ENCODE peak calls at places on chromosomes 16 and 17, in ten cellular contexts. One of them, this sample, is unnamed.
A peak's percentile ranks its signal among the peaks of the same experiment; 100 is the strongest.

GRCh38 chr16:52852978-52853377 is 199.7 kb downstream of the CHD9NB start:
- DNase-seq in right atrium auricular region: no peak
- DNase-seq in H7: no peak
- DNase-seq in pancreas: no peak
- DNase-seq in brain microvascular endothelial cell: no peak
- DNase-seq in ascending aorta: no peak
- DNase-seq in WERI-Rb-1: no peak
- DNase-seq in tibial nerve: no peak
- DNase-seq in stomach: no peak
- DNase-seq in small intestine: no peak
- DNase-seq in this sample: no peak

GRCh38 chr17:40450175-40450574 is 6.9 kb downstream of the IGFBP4 start:
- DNase-seq in right atrium auricular region: no peak
- DNase-seq in H7: peak; percentile 80
- DNase-seq in pancreas: peak; percentile 46
- DNase-seq in brain microvascular endothelial cell: no peak
- DNase-seq in ascending aorta: no peak
- DNase-seq in WERI-Rb-1: peak; percentile 76
- DNase-seq in tibial nerve: no peak
- DNase-seq in stomach: peak; percentile 64
- DNase-seq in small intestine: peak; percentile 54
- DNase-seq in this sample: no peak

GRCh38 chr17:68511671-68512246 is 471 bp upstream of the PRKAR1A start:
- DNase-seq in right atrium auricular region: peak; percentile 82
- DNase-seq in H7: peak; percentile 87
- DNase-seq in pancreas: peak; percentile 67
- DNase-seq in brain microvascular endothelial cell: peak; percentile 46
- DNase-seq in ascending aorta: peak; percentile 47
- DNase-seq in WERI-Rb-1: peak; percentile 97
- DNase-seq in tibial nerve: peak; percentile 58
- DNase-seq in stomach: peak; percentile 69
- DNase-seq in small intestine: no peak
- DNase-seq in this sample: peak; percentile 15

GRCh38 chr17:2894782-2895181 is 98.5 kb downstream of the RAP1GAP2 start:
- DNase-seq in right atrium auricular region: no peak
- DNase-seq in H7: peak; percentile 60
- DNase-seq in pancreas: peak; percentile 83
- DNase-seq in brain microvascular endothelial cell: no peak
- DNase-seq in ascending aorta: no peak
- DNase-seq in WERI-Rb-1: no peak
- DNase-seq in tibial nerve: no peak
- DNase-seq in stomach: peak; percentile 85
- DNase-seq in small intestine: peak; percentile 62
- DNase-seq in this sample: no peak

GRCh38 chr17:77140166-77140877 is 447 bp upstream of the SEC14L1 start:
- DNase-seq in right atrium auricular region: peak; percentile 99
- DNase-seq in H7: peak; percentile 99
- DNase-seq in pancreas: peak; percentile 99
- DNase-seq in brain microvascular endothelial cell: peak; percentile 97
- DNase-seq in ascending aorta: peak; percentile 95
- DNase-seq in WERI-Rb-1: peak; percentile 100
- DNase-seq in tibial nerve: peak; percentile 99
- DNase-seq in stomach: peak; percentile 100
- DNase-seq in small intestine: peak; percentile 98
- DNase-seq in this sample: peak; percentile 79

GRCh38 chr17:46059457-46059856 is 60.4 kb downstream of the STH start:
- DNase-seq in right atrium auricular region: no peak
- DNase-seq in H7: no peak
- DNase-seq in pancreas: no peak
- DNase-seq in brain microvascular endothelial cell: no peak
- DNase-seq in ascending aorta: no peak
- DNase-seq in WERI-Rb-1: no peak
- DNase-seq in tibial nerve: no peak
- DNase-seq in stomach: no peak
- DNase-seq in small intestine: no peak
- DNase-seq in this sample: no peak

GRCh38 chr17:14922421-14922820 is 342.7 kb downstream of the PMP22 start:
- DNase-seq in right atrium auricular region: no peak
- DNase-seq in H7: no peak
- DNase-seq in pancreas: peak; percentile 68
- DNase-seq in brain microvascular endothelial cell: no peak
- DNase-seq in ascending aorta: no peak
- DNase-seq in WERI-Rb-1: no peak
- DNase-seq in tibial nerve: no peak
- DNase-seq in stomach: no peak
- DNase-seq in small intestine: no peak
- DNase-seq in this sample: no peak

GRCh38 chr17:41684050-41684449 is 4.6 kb upstream of the EIF1 start:
- DNase-seq in right atrium auricular region: no peak
- DNase-seq in H7: no peak
- DNase-seq in pancreas: no peak
- DNase-seq in brain microvascular endothelial cell: no peak
- DNase-seq in ascending aorta: no peak
- DNase-seq in WERI-Rb-1: no peak
- DNase-seq in tibial nerve: no peak
- DNase-seq in stomach: no peak
- DNase-seq in small intestine: no peak
- DNase-seq in this sample: no peak

GRCh38 chr17:66967867-66968543 is 3.5 kb downstream of the CACNG4 start:
- DNase-seq in right atrium auricular region: no peak
- DNase-seq in H7: no peak
- DNase-seq in pancreas: no peak
- DNase-seq in brain microvascular endothelial cell: no peak
- DNase-seq in ascending aorta: no peak
- DNase-seq in WERI-Rb-1: no peak
- DNase-seq in tibial nerve: no peak
- DNase-seq in stomach: no peak
- DNase-seq in small intestine: no peak
- DNase-seq in this sample: no peak

GRCh38 chr16:84362410-84362809 is 5.9 kb upstream of the ATP2C2 start:
- DNase-seq in right atrium auricular region: no peak
- DNase-seq in H7: peak; percentile 53
- DNase-seq in pancreas: no peak
- DNase-seq in brain microvascular endothelial cell: no peak
- DNase-seq in ascending aorta: no peak
- DNase-seq in WERI-Rb-1: no peak
- DNase-seq in tibial nerve: no peak
- DNase-seq in stomach: no peak
- DNase-seq in small intestine: peak; percentile 41
- DNase-seq in this sample: no peak

GRCh38 chr17:32684087-32684828 is 192.7 kb downstream of the MYO1D start:
- DNase-seq in right atrium auricular region: no peak
- DNase-seq in H7: no peak
- DNase-seq in pancreas: no peak
- DNase-seq in brain microvascular endothelial cell: no peak
- DNase-seq in ascending aorta: no peak
- DNase-seq in WERI-Rb-1: no peak
- DNase-seq in tibial nerve: no peak
- DNase-seq in stomach: no peak
- DNase-seq in small intestine: no peak
- DNase-seq in this sample: no peak

GRCh38 chr16:56807011-56807675 is 57.9 kb upstream of the SLC12A3 start:
- DNase-seq in right atrium auricular region: no peak
- DNase-seq in H7: no peak
- DNase-seq in pancreas: no peak
- DNase-seq in brain microvascular endothelial cell: no peak
- DNase-seq in ascending aorta: no peak
- DNase-seq in WERI-Rb-1: no peak
- DNase-seq in tibial nerve: no peak
- DNase-seq in stomach: no peak
- DNase-seq in small intestine: no peak
- DNase-seq in this sample: peak; percentile 26

GRCh38 chr16:11534262-11534661 is 52.5 kb downstream of the LITAF start:
- DNase-seq in right atrium auricular region: no peak
- DNase-seq in H7: no peak
- DNase-seq in pancreas: peak; percentile 26
- DNase-seq in brain microvascular endothelial cell: no peak
- DNase-seq in ascending aorta: no peak
- DNase-seq in WERI-Rb-1: no peak
- DNase-seq in tibial nerve: no peak
- DNase-seq in stomach: no peak
- DNase-seq in small intestine: no peak
- DNase-seq in this sample: no peak
- H3K4me3 ChIP-seq in right atrium auricular region: no peak overlapping the region
- H3K4me3 ChIP-seq in H7: no peak overlapping the region
- H3K4me3 ChIP-seq in pancreas: no peak overlapping the region
- H3K4me3 ChIP-seq in brain microvascular endothelial cell: no peak overlapping the region
- H3K4me3 ChIP-seq in ascending aorta: no peak overlapping the region
- H3K4me3 ChIP-seq in WERI-Rb-1: no peak overlapping the region
- H3K4me3 ChIP-seq in tibial nerve: no peak overlapping the region
- H3K4me3 ChIP-seq in stomach: no peak overlapping the region
- H3K4me3 ChIP-seq in small intestine: no peak overlapping the region
- H3K4me3 ChIP-seq in this sample: no peak overlapping the region

GRCh38 chr17:82245144-82246039 is 16.6 kb downstream of the SLC16A3 start:
- DNase-seq in right atrium auricular region: no peak
- DNase-seq in H7: peak; percentile 50
- DNase-seq in pancreas: peak; percentile 15
- DNase-seq in brain microvascular endothelial cell: no peak
- DNase-seq in ascending aorta: no peak
- DNase-seq in WERI-Rb-1: no peak
- DNase-seq in tibial nerve: no peak
- DNase-seq in stomach: no peak
- DNase-seq in small intestine: no peak
- DNase-seq in this sample: no peak
- H3K36me3 ChIP-seq in right atrium auricular region: peaks cover 75% of the 10 kb centered on the region
- H3K36me3 ChIP-seq in H7: peaks cover 49% of the 10 kb centered on the region
- H3K36me3 ChIP-seq in pancreas: peaks cover 72% of the 10 kb centered on the region
- H3K36me3 ChIP-seq in brain microvascular endothelial cell: peaks cover 86% of the 10 kb centered on the region
- H3K36me3 ChIP-seq in ascending aorta: peaks cover 74% of the 10 kb centered on the region
- H3K36me3 ChIP-seq in WERI-Rb-1: peaks cover 97% of the 10 kb centered on the region
- H3K36me3 ChIP-seq in tibial nerve: peaks cover 69% of the 10 kb centered on the region
- H3K36me3 ChIP-seq in stomach: peaks cover 97% of the 10 kb centered on the region
- H3K36me3 ChIP-seq in small intestine: peaks cover 52% of the 10 kb centered on the region
- H3K36me3 ChIP-seq in this sample: peaks cover 55% of the 10 kb centered on the region

DNA sequence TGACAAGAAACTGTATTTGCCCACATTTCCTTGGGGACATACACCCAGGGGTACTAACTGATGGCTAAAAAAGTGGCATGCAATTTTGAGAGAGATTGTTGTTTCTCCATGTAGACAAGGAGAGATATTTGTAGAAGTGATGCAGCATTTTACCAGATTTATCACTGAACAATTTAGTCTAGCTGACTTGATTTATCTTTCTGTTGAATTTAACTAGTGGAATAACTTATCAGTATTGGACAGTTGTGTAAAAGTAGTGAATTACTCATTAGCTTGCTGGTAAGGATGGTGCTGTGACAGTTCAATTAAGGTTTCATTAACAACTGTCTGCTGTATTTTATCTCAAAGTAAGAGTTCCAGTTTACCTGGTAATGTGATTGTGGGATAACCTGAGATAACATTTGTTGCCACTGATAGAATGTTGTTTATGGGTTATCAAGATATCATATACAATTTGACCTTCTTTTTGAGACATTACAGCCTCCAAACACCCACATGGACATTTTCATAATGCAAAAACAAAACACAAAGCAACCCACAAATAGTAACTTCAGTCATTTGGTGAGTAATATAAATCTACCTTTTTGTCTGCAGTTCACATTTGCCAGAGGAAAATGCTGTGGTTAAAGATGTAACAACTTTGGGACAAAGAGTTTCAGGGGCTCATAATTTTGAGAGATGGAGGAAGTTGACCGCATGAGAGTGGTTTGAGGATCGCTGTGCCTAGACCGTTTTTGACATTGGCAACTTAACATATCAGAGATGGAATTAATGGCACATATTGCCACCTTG is 3.8 kb downstream of the NLK start:
- DNase-seq in right atrium auricular region: no peak
- DNase-seq in H7: no peak
- DNase-seq in pancreas: no peak
- DNase-seq in brain microvascular endothelial cell: no peak
- DNase-seq in ascending aorta: no peak
- DNase-seq in WERI-Rb-1: no peak
- DNase-seq in tibial nerve: no peak
- DNase-seq in stomach: no peak
- DNase-seq in small intestine: no peak
- DNase-seq in this sample: no peak
- H3K4me3 ChIP-seq in right atrium auricular region: no peak overlapping the region
- H3K4me3 ChIP-seq in H7: no peak overlapping the region
- H3K4me3 ChIP-seq in pancreas: no peak overlapping the region
- H3K4me3 ChIP-seq in brain microvascular endothelial cell: no peak overlapping the region
- H3K4me3 ChIP-seq in ascending aorta: no peak overlapping the region
- H3K4me3 ChIP-seq in WERI-Rb-1: no peak overlapping the region
- H3K4me3 ChIP-seq in tibial nerve: no peak overlapping the region
- H3K4me3 ChIP-seq in stomach: no peak overlapping the region
- H3K4me3 ChIP-seq in small intestine: no peak overlapping the region
- H3K4me3 ChIP-seq in this sample: no peak overlapping the region

GRCh38 chr17:65169691-65170090 is 32.5 kb downstream of the RGS9 start:
- DNase-seq in right atrium auricular region: no peak
- DNase-seq in H7: no peak
- DNase-seq in pancreas: no peak
- DNase-seq in brain microvascular endothelial cell: no peak
- DNase-seq in ascending aorta: no peak
- DNase-seq in WERI-Rb-1: no peak
- DNase-seq in tibial nerve: no peak
- DNase-seq in stomach: no peak
- DNase-seq in small intestine: no peak
- DNase-seq in this sample: no peak

GRCh38 chr17:65166785-65167184 is 29.6 kb downstream of the RGS9 start:
- DNase-seq in right atrium auricular region: no peak
- DNase-seq in H7: no peak
- DNase-seq in pancreas: no peak
- DNase-seq in brain microvascular endothelial cell: no peak
- DNase-seq in ascending aorta: no peak
- DNase-seq in WERI-Rb-1: no peak
- DNase-seq in tibial nerve: no peak
- DNase-seq in stomach: no peak
- DNase-seq in small intestine: no peak
- DNase-seq in this sample: no peak

GRCh38 chr17:65170839-65171238 is 33.7 kb downstream of the RGS9 start:
- DNase-seq in right atrium auricular region: peak; percentile 65
- DNase-seq in H7: no peak
- DNase-seq in pancreas: peak; percentile 74
- DNase-seq in brain microvascular endothelial cell: peak; percentile 68
- DNase-seq in ascending aorta: no peak
- DNase-seq in WERI-Rb-1: no peak
- DNase-seq in tibial nerve: no peak
- DNase-seq in stomach: peak; percentile 55
- DNase-seq in small intestine: no peak
- DNase-seq in this sample: no peak

GRCh38 chr17:65163990-65164495 is 26.9 kb downstream of the RGS9 start:
- DNase-seq in right atrium auricular region: no peak
- DNase-seq in H7: no peak
- DNase-seq in pancreas: no peak
- DNase-seq in brain microvascular endothelial cell: peak; percentile 70
- DNase-seq in ascending aorta: no peak
- DNase-seq in WERI-Rb-1: peak; percentile 59
- DNase-seq in tibial nerve: no peak
- DNase-seq in stomach: peak; percentile 41
- DNase-seq in small intestine: peak; percentile 76
- DNase-seq in this sample: no peak

DNA sequence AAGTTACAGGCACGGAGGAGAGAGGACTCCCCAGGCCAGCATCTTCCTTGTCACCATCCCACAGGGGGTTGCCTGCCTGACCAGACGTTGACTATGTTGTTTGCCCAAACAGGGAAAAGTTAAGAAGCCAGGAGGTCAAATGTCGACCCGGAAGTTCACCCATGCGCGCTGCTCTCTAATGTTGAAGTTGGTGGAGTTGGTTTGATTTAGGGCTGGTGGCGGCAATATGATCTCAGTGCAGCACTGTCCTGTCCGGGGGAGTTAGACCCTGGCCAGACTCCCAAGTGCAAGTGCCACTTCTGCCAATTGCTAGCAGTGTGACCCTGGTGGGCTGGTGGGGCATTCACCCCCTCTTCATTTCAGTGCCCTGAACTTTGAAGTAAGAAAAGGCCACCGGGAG is 30.4 kb downstream of the RGS9 start:
- DNase-seq in right atrium auricular region: no peak
- DNase-seq in H7: no peak
- DNase-seq in pancreas: no peak
- DNase-seq in brain microvascular endothelial cell: no peak
- DNase-seq in ascending aorta: no peak
- DNase-seq in WERI-Rb-1: no peak
- DNase-seq in tibial nerve: no peak
- DNase-seq in stomach: no peak
- DNase-seq in small intestine: no peak
- DNase-seq in this sample: no peak
- H3K36me3 ChIP-seq in right atrium auricular region: no peaks in the 10 kb centered on the region
- H3K36me3 ChIP-seq in H7: no peaks in the 10 kb centered on the region
- H3K36me3 ChIP-seq in pancreas: no peaks in the 10 kb centered on the region
- H3K36me3 ChIP-seq in brain microvascular endothelial cell: no peaks in the 10 kb centered on the region
- H3K36me3 ChIP-seq in ascending aorta: no peaks in the 10 kb centered on the region
- H3K36me3 ChIP-seq in WERI-Rb-1: no peaks in the 10 kb centered on the region
- H3K36me3 ChIP-seq in tibial nerve: peaks cover 27% of the 10 kb centered on the region
- H3K36me3 ChIP-seq in stomach: peaks cover 11% of the 10 kb centered on the region
- H3K36me3 ChIP-seq in small intestine: no peaks in the 10 kb centered on the region
- H3K36me3 ChIP-seq in this sample: no peaks in the 10 kb centered on the region

This sample was measured in BJ.